ENCODE peak calls at places on chromosome 5, in five cellular contexts. G is tibial nerve, V is A549, T is Calu3, Z is RWPE1. X is an unnamed sample.

GRCh38 chr5:95654196-95654595 is 7.6 kb downstream of the RFESD start:
- DNase-seq in G (no peak), V (no peak), T (no peak), Z (no peak), X (no peak)

GRCh38 chr5:171630047-171630669 is 155.5 kb upstream of the SMIM23 start:
- DNase-seq in V (peak), G (no peak), T (peak), Z (peak), X (no peak)

GRCh38 chr5:38663276-38663675 is 106.8 kb upstream of the LIFR start:
- DNase-seq in V (no peak), T (no peak), G (no peak), Z (no peak), X (no peak)

GRCh38 chr5:56190500-56190899 is 42.6 kb downstream of the ANKRD55 start:
- DNase-seq in Z (no peak), G (peak), T (no peak), V (no peak), X (no peak)

GRCh38 chr5:146662229-146662628 is 146.2 kb upstream of the GPR151 start:
- DNase-seq in G (peak), V (peak), Z (peak), T (peak), X (no peak)

GRCh38 chr5:169610606-169611005 is 26.5 kb upstream of the DOCK2 start:
- DNase-seq in Z (no peak), G (no peak), V (no peak), T (no peak), X (no peak)

GRCh38 chr5:9498541-9499497 is 47.1 kb downstream of the SEMA5A start:
- DNase-seq in Z (peak), V (no peak), T (no peak), G (no peak), X (no peak)

GRCh38 chr5:133025804-133026663 is at the start of gene ZCCHC10:
- DNase-seq in V (peak), Z (peak), G (peak), T (peak), X (peak)

GRCh38 chr5:21688655-21689054 is 1164.5 kb downstream of the CDH12 start:
- DNase-seq in T (no peak), V (no peak), G (no peak), Z (no peak), X (no peak)

GRCh38 chr5:66713998-66714397 is 117.8 kb downstream of the MAST4 start:
- DNase-seq in Z (peak), V (no peak), T (peak), G (no peak), X (no peak)

GRCh38 chr5:139806726-139807646 is 11.4 kb downstream of the PSD2 start:
- DNase-seq in G (no peak), Z (no peak), V (no peak), T (no peak), X (no peak)

GRCh38 chr5:170097934-170098333 is 7.8 kb upstream of the FOXI1 start:
- DNase-seq in Z (no peak), T (no peak), G (no peak), V (no peak), X (no peak)

GRCh38 chr5:68479524-68479923 is 264.0 kb downstream of the PIK3R1 start:
- DNase-seq in Z (no peak), T (no peak), G (no peak), V (no peak), X (no peak)

GRCh38 chr5:5341531-5342292 is 80.8 kb upstream of the ICE1 start:
- DNase-seq in G (no peak), V (no peak), T (no peak), Z (no peak), X (no peak)

GRCh38 chr5:5343581-5343980 is 78.9 kb upstream of the ICE1 start:
- DNase-seq in Z (no peak), V (no peak), G (no peak), T (no peak), X (no peak)

GRCh38 chr5:5342784-5343183 is 79.7 kb upstream of the ICE1 start:
- DNase-seq in G (no peak), Z (peak), V (no peak), T (no peak), X (no peak)

GRCh38 chr5:5339257-5339656 is 83.2 kb upstream of the ICE1 start:
- DNase-seq in Z (no peak), T (no peak), V (no peak), G (no peak), X (no peak)

DNA sequence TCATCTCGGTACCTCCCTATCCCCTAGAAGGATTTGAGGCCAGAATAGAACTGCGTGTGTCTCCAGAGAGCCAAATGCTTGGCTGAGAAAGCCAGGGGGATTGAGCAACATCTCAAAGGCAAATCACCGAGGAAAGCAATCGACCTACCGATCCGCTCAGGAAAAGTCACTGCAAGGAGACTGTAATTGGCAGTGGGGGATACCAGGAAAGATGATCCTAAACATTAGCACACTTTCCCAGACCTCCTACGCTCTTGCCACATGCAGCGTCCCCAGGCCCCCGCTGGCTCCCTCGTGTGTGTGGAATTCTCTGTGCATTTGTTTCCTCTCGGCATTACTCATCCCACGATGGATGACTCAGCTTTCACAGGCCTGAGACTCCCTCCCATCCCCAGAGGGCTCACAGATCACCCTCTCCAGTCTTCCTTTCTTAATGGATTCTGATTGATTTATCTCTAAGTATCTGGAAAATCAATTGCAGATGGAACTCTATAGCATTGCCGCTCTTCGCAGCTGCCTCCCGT is 82.2 kb upstream of the ICE1 start:
- DNase-seq in Z (peak), T (no peak), V (peak), G (peak), X (no peak)
- TF ChIP-seq CTCF in Z (peak), T (no peak), V (peak), G (peak), X (no peak)

DNA sequence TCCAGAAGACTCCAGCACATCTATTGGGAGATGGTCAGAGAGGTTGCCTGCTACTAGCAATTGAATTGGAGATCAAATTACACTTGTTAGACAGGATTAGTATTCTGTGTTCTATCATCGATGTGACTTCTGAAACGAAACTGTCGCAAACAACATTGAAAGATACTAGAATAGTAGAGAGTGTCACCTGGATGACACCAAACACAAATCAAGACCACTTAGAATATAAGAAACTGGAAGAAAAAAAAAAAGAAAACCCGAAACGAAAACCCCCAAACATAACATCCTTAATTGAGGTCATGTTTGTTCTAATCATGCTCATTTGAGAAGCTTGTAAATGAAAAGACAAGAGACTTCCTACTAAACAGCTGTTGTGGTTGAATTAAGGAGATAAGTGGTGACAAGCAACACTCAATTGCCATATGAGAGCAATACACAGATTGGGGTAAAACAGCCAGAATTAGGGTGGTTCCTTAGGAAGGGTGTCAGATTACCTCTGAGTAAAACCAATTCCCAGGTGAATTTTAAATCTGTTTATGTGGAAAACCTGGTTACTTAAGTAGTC is 97.6 kb downstream of the BASP1 start:
- DNase-seq in V (no peak), Z (no peak), T (no peak), G (no peak), X (no peak)
- TF ChIP-seq CTCF in V (no peak), Z (no peak), T (no peak), G (no peak), X (no peak)

GRCh38 chr5:75677607-75678006 is 39.6 kb downstream of the POC5 start:
- DNase-seq in G (no peak), T (no peak), V (no peak), Z (no peak), X (no peak)
- TF ChIP-seq CTCF in G (no peak), T (no peak), V (no peak), Z (no peak), X (no peak)

GRCh38 chr5:116787570-116787969 is 212.9 kb upstream of the SEMA6A start:
- DNase-seq in T (no peak), Z (no peak), G (no peak), V (no peak), X (no peak)

GRCh38 chr5:116788851-116789403 is 214.3 kb upstream of the SEMA6A start:
- DNase-seq in Z (no peak), T (no peak), V (no peak), G (no peak), X (no peak)

GRCh38 chr5:116795189-116795588 is 220.6 kb upstream of the SEMA6A start:
- DNase-seq in G (no peak), Z (no peak), T (no peak), V (no peak), X (no peak)

GRCh38 chr5:116785101-116785500 is 210.5 kb upstream of the SEMA6A start:
- DNase-seq in T (no peak), Z (no peak), V (no peak), G (no peak), X (no peak)

GRCh38 chr5:116789522-116789921 is 214.9 kb upstream of the SEMA6A start:
- DNase-seq in Z (no peak), V (no peak), T (no peak), G (no peak), X (no peak)
- TF ChIP-seq CTCF in Z (no peak), V (no peak), T (no peak), G (no peak), X (no peak)

GRCh38 chr5:180862645-180863044 is 1.6 kb upstream of the ZFP62 start:
- DNase-seq in Z (no peak), V (no peak), T (no peak), G (no peak), X (no peak)

GRCh38 chr5:180866985-180867384 is 5.9 kb upstream of the ZFP62 start:
- DNase-seq in G (no peak), Z (no peak), V (no peak), T (no peak), X (no peak)

GRCh38 chr5:180866296-180866695 is 5.2 kb upstream of the ZFP62 start:
- DNase-seq in T (no peak), G (no peak), Z (no peak), V (peak), X (no peak)

GRCh38 chr5:180860273-180860886 is 696 bp downstream of the ZFP62 start:
- DNase-seq in Z (peak), T (peak), V (peak), G (no peak), X (peak)

DNA sequence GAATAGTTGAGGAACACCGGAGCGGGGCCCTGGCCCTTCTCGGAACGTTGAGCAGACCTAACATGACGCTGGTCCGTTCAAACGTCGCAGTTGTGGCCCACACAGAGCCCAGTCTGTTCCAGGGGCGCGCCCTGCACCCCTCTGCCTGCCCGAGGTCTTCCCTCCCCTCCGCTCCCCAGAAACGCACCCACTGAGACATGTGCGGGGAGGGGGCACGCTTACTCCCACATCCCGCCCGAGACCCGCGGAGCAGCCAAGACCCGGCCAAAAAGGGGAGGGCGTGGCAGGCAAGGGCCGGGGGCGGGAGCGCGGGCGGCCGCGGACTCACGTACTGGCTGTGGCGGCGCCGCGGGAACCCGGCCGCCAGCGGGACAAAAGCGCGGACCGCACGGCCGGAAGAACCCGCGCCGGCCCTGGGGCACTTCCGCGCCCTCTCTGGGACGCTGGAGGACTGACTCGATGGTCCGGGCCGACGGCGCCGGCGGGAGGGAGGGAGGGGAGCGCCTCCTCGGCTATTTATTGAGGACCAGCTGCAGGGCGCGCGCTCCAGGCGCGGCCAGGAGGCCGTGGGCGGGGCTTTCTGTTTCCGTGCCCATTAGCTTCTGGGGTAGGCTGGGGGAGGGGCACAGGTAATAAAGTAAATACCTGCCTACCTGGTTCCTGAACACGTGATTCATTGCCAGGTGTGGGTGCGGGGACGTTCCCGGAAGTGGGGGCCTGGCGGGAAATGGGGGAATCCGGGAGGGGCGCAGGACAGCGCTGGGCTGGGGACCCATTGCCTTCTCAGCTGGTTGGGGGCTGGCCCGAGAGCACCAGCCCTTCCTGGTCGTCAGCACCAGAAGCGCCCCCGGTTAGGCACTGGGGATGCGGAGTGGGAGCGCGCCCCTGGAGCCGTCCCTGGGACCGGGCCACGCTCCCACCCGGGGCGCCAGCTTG is at the start of gene ZFP62:
- DNase-seq in Z (peak), T (peak), V (peak), G (peak), X (peak)
- TF ChIP-seq CTCF in Z (peak), T (no peak), V (no peak), G (no peak), X (no peak)

GRCh38 chr5:90747175-90747574 is 188.6 kb downstream of the ADGRV1 start:
- DNase-seq in T (peak), Z (peak), G (no peak), V (no peak), X (no peak)
- TF ChIP-seq CTCF in T (no peak), Z (no peak), G (no peak), V (no peak), X (no peak)

DNA sequence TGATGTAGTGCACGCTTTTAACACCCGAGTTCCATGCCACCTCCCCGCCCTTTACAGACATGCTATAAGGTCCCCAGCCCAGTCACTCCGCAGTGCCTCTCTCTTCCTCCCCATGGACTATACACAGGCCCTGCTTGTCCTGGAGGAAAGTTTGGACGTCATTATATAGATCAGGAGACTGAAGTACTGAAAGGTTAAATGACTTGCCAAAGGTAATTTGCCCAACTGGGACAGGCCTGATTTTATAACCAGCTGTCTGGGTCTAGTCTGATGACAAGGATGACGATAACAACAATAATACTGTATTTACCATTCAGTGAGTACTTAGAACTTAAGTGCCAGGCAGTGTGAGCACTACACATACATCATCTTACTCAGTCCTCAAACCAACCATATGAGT is 33.1 kb downstream of the LVRN start:
- DNase-seq in T (no peak), Z (no peak), G (no peak), V (no peak), X (no peak)
- TF ChIP-seq CTCF in T (no peak), Z (no peak), G (no peak), V (no peak), X (no peak)

GRCh38 chr5:122220498-122220897 is 91.2 kb downstream of the ZNF474 start:
- DNase-seq in V (no peak), T (no peak), G (no peak), Z (no peak), X (no peak)

GRCh38 chr5:122222580-122222979 is 89.5 kb upstream of the SNCAIP start:
- DNase-seq in V (no peak), Z (no peak), G (no peak), T (no peak), X (no peak)

GRCh38 chr5:122219767-122220166 is 90.4 kb downstream of the ZNF474 start:
- DNase-seq in V (no peak), G (no peak), T (no peak), Z (no peak), X (no peak)

GRCh38 chr5:122221857-122222256 is 90.2 kb upstream of the SNCAIP start:
- DNase-seq in Z (no peak), T (no peak), V (no peak), G (no peak), X (no peak)
- TF ChIP-seq CTCF in Z (no peak), T (no peak), V (no peak), G (no peak), X (no peak)

GRCh38 chr5:157870837-157871834 is 12.2 kb upstream of the CLINT1 start:
- DNase-seq in T (peak), V (peak), Z (peak), G (no peak), X (no peak)
- TF ChIP-seq CTCF in T (no peak), V (peak), Z (no peak), G (no peak), X (no peak)